ENCODE peak calls at places on chromosomes 4 and X, in seven cellular contexts. F, N, O, C, H, Y and Q are unnamed samples.

GRCh38 chr4:18020145-18020670 is 1.3 kb downstream of the LCORL start:
- DNase-seq in F (peak), N (no peak), O (no peak), C (no peak), H (no peak), Y (peak), Q (no peak)

GRCh38 chr4:10584042-10584441 is 100.5 kb downstream of the CLNK start:
- DNase-seq in F (peak), N (peak), O (peak), C (no peak), H (peak), Y (peak), Q (no peak)

GRCh38 chr4:5974321-5974720 is 43.9 kb downstream of the C4orf50 start:
- DNase-seq in F (no peak), N (peak), O (no peak), C (no peak), H (peak), Y (no peak), Q (no peak)

GRCh38 chr4:38179690-38180299 is 219.6 kb downstream of the PTTG2 start:
- DNase-seq in F (peak), N (peak), O (peak), C (peak), H (peak), Y (peak), Q (peak)

GRCh38 chrX:43860646-43861370 is 21.4 kb downstream of the MAOB start:
- DNase-seq in F (peak), N (no peak), O (no peak), C (no peak), H (no peak), Y (peak), Q (no peak)

GRCh38 chr4:150329338-150329737 is 251.1 kb downstream of the DCLK2 start:
- DNase-seq in F (no peak), N (no peak), O (no peak), C (no peak), H (no peak), Y (no peak), Q (no peak)

GRCh38 chrX:46340696-46341095 is 204.5 kb downstream of the ZNF674 start:
- DNase-seq in F (no peak), N (no peak), O (no peak), C (no peak), H (no peak), Y (no peak), Q (no peak)

GRCh38 chrX:107429090-107429489 is 20.4 kb upstream of the FRMPD3 start:
- DNase-seq in F (peak), N (no peak), O (no peak), C (no peak), H (no peak), Y (peak), Q (no peak)

GRCh38 chr4:38753021-38753806 is 29.6 kb downstream of the TLR10 start:
- DNase-seq in F (peak), N (peak), O (peak), C (no peak), H (peak), Y (peak), Q (no peak)

GRCh38 chr4:139823746-139824145 is 158.1 kb downstream of the MGST2 start:
- DNase-seq in F (no peak), N (no peak), O (no peak), C (no peak), H (no peak), Y (no peak), Q (no peak)

GRCh38 chr4:71456841-71457240 is 118.0 kb downstream of the SLC4A4 start:
- DNase-seq in F (peak), N (no peak), O (peak), C (no peak), H (no peak), Y (peak), Q (no peak)

GRCh38 chr4:147195386-147195785 is 249.7 kb upstream of the TTC29 start:
- DNase-seq in F (peak), N (no peak), O (no peak), C (no peak), H (no peak), Y (no peak), Q (no peak)

GRCh38 chr4:83535520-83535944 is 376 bp upstream of the GPAT3 start:
- DNase-seq in F (peak), N (peak), O (peak), C (peak), H (peak), Y (peak), Q (no peak)

GRCh38 chr4:182604953-182605352 is 312.2 kb downstream of the DCTD start:
- DNase-seq in F (peak), N (no peak), O (peak), C (no peak), H (no peak), Y (peak), Q (no peak)

GRCh38 chrX:122055450-122055849 is 1008.0 kb downstream of the GLUD2 start:
- DNase-seq in F (no peak), N (no peak), O (no peak), C (no peak), H (no peak), Y (no peak), Q (no peak)

GRCh38 chr4:111537861-111538260 is 607.4 kb upstream of the FAM241A start:
- DNase-seq in F (peak), N (no peak), O (peak), C (no peak), H (no peak), Y (peak), Q (no peak)

GRCh38 chrX:39613508-39613921 is 484.2 kb downstream of the BCOR start:
- DNase-seq in F (no peak), N (peak), O (no peak), C (no peak), H (no peak), Y (peak), Q (no peak)

GRCh38 chr4:123366144-123366748 is 30.3 kb upstream of the SPRY1 start:
- DNase-seq in F (no peak), N (no peak), O (no peak), C (no peak), H (no peak), Y (no peak), Q (no peak)

GRCh38 chrX:134692990-134693389 is 34.7 kb upstream of the PLAC1 start:
- DNase-seq in F (peak), N (no peak), O (no peak), C (no peak), H (no peak), Y (peak), Q (no peak)

GRCh38 chr4:135267148-135267878 is 1065.7 kb upstream of the PABPC4L start:
- DNase-seq in F (no peak), N (peak), O (no peak), C (no peak), H (no peak), Y (no peak), Q (no peak)

GRCh38 chr4:157222764-157223145 is 2.2 kb downstream of the GRIA2 start:
- DNase-seq in F (no peak), N (peak), O (no peak), C (no peak), H (no peak), Y (no peak), Q (no peak)

GRCh38 chrX:20383487-20383886 is 116.8 kb upstream of the RPS6KA3 start:
- DNase-seq in F (no peak), N (no peak), O (no peak), C (no peak), H (no peak), Y (no peak), Q (no peak)

GRCh38 chrX:71100581-71101505 is 5.2 kb downstream of the FOXO4 start:
- DNase-seq in F (no peak), N (no peak), O (no peak), C (no peak), H (no peak), Y (no peak), Q (no peak)

GRCh38 chr4:57020467-57021101 is 41.9 kb downstream of the POLR2B start:
- DNase-seq in F (peak), N (no peak), O (peak), C (no peak), H (no peak), Y (peak), Q (no peak)

GRCh38 chrX:38632516-38632915 is 71.2 kb downstream of the TSPAN7 start:
- DNase-seq in F (no peak), N (no peak), O (no peak), C (no peak), H (no peak), Y (no peak), Q (no peak)

GRCh38 chrX:87621697-87622096 is 104.1 kb downstream of the KLHL4 start:
- DNase-seq in F (peak), N (no peak), O (no peak), C (no peak), H (no peak), Y (peak), Q (no peak)

GRCh38 chrX:136745215-136746173 is 35.2 kb downstream of the ARHGEF6 start:
- DNase-seq in F (peak), N (no peak), O (no peak), C (no peak), H (no peak), Y (no peak), Q (no peak)

GRCh38 chrX:37371578-37371981 is 22.4 kb downstream of the PRRG1 start:
- DNase-seq in F (no peak), N (no peak), O (no peak), C (no peak), H (no peak), Y (no peak), Q (no peak)

GRCh38 chr4:75881476-75881875 is 20.8 kb downstream of the PPEF2 start:
- DNase-seq in F (no peak), N (no peak), O (no peak), C (no peak), H (no peak), Y (no peak), Q (no peak)

GRCh38 chrX:115679460-115679859 is 118.5 kb downstream of the PLS3 start:
- DNase-seq in F (peak), N (no peak), O (no peak), C (no peak), H (no peak), Y (peak), Q (no peak)

GRCh38 chr4:2425386-2426068 is 6.8 kb downstream of the CFAP99 start:
- DNase-seq in F (no peak), N (no peak), O (no peak), C (no peak), H (no peak), Y (no peak), Q (no peak)

GRCh38 chrX:132367984-132368383 is 120.9 kb downstream of the MBNL3 start:
- DNase-seq in F (no peak), N (no peak), O (no peak), C (no peak), H (no peak), Y (no peak), Q (no peak)

GRCh38 chr4:173609158-173609557 is 79.1 kb upstream of the HAND2 start:
- DNase-seq in F (no peak), N (no peak), O (no peak), C (no peak), H (no peak), Y (no peak), Q (no peak)

GRCh38 chr4:74932832-74933561 is at the start of gene PARM1:
- DNase-seq in F (peak), N (peak), O (peak), C (peak), H (peak), Y (peak), Q (no peak)

GRCh38 chr4:23717528-23718248 is 172.2 kb downstream of the PPARGC1A start:
- DNase-seq in F (peak), N (no peak), O (no peak), C (no peak), H (no peak), Y (peak), Q (no peak)

DNA sequence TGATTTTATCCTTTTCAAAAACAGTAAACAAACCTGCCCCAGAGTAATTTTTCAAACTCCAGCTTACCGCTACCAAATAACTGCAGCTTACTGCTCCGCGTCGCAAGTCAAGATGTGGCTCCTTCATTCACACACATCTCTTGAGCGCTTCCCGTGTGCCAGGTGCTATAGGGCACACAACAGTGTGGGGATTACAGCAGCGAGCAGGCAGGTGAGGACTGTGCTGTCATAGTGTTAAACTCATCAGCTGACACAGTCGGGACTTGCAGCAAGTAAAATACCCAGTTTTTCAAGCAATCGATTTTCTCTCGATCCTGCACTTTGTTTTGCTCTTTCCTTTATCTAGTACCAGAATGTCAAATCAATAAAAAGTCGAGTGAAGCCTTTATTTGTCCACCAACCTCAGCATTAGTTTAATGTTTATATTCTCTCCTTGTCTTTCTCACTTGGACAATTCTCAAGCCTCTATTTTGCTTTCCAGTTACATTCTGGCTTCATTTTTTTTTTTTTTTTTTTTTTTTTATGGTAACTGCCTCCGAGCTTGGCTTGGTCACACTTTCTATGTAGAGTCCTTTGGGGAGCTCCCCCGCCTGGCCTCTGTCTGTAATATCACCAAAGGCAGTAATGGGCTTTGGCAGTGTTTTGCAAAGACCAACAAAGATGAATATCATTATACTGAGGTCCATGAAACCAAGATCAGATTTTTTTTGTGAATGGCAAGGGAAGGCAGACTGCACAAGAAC is 8.3 kb upstream of the ASB5 start:
- DNase-seq in F (peak), N (no peak), O (peak), C (no peak), H (peak), Y (peak), Q (no peak)
- TF ChIP-seq CTCF in F (peak), N (no peak), O (peak), C (peak), H (peak), Y (peak), Q (no peak)

DNA sequence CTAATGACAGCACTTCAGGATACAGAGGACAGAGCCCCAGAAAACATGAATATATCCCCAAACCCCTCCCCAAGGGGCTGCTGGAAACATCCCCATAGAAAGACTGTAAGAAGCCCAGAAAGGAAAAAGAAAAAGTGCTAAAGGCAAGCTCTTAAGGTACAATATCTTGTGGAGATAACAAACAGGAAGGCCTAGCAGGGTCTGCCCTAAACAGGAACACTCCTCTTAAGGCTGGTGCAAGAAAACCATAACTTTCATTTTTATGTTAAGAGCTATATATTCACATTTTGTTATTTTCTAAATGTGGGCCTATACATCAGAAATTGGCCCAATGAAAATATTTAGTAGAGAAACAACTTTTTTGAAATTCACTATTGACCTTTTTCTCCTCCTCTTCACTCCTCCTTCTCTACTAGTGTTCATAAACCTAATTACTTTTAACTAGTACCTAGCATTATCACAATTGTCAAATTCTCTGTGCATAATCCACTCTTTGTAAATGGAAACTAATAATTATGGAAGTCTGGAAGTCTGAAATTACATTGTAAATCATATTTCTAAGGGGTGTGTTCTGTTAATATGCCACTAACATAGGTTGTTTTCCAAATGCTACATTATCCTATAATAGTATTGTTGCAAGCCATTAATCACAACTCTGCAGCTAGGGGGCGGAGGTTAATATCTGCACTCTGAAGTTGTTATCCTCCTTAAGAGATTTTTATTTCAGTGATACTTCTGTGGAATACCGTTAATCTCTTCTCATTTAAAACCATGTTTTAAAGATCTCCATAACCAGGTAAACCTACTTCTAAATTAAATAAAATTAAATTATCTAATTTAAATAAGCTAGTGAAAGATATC is 59.8 kb downstream of the CASK start:
- DNase-seq in F (no peak), N (no peak), O (no peak), C (no peak), H (no peak), Y (no peak), Q (no peak)
- TF ChIP-seq CTCF in F (no peak), N (no peak), O (no peak), C (no peak), H (no peak), Y (no peak), Q (no peak)

DNA sequence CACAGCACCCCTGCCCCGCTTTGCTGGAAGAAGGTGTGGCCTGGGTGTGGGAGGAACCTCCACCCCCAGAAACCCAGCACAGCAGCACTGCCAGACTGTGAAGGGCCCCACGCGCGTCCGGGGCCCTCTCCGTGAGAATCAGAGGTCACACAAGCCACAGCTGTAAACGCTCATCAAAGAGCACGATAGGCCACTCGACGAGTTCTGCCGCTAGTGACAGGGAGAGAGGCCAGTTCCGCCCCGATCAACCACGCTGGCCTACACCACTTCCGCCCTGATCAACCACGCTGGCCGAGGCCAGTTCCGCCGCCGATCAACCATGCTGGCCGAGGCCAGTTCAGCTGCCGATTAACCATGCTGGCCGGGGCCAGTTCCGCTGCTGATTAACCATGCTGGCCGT is 25.9 kb upstream of the ADRA2C start:
- DNase-seq in F (no peak), N (no peak), O (no peak), C (no peak), H (no peak), Y (no peak), Q (no peak)
- TF ChIP-seq CTCF in F (no peak), N (no peak), O (no peak), C (no peak), H (no peak), Y (no peak), Q (no peak)

GRCh38 chr4:59655996-59656395 is 1544.1 kb upstream of the ADGRL3 start:
- DNase-seq in F (no peak), N (no peak), O (no peak), C (no peak), H (no peak), Y (no peak), Q (no peak)
- TF ChIP-seq CTCF in F (no peak), N (no peak), O (no peak), C (no peak), H (no peak), Y (no peak), Q (no peak)

DNA sequence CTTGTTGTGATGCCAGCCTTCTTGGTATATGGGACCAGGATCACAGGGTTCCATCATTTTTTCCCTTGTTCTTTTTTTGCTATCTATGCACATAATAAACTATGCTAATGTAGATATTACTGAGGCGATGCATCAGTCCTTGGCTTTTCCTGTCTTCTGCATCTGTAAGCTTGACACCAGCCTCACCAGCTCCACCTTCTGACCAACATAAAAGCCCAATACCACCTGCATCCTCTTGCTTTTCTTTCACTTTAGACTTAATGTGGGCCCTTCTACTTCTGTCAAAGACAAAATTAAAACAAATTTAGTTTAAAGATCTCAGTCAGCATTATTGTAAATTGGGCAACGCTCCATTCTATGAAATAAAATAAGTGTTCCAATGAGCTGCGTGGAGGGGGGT is 1718.8 kb upstream of the PCDH10 start:
- DNase-seq in F (no peak), N (no peak), O (no peak), C (no peak), H (no peak), Y (no peak), Q (no peak)
- TF ChIP-seq CTCF in F (no peak), N (no peak), O (no peak), C (no peak), H (no peak), Y (no peak), Q (no peak)